ENCODE peak calls at places on chromosomes 4 and X, in four cellular contexts. One of them, this sample, is unnamed.

GRCh38 chrX:8916697-8917096 is 115.5 kb upstream of the FAM9A start:
- DNase-seq in effector CD4-positive, alpha-beta T cell: no peak
- DNase-seq in omental fat pad: no peak
- DNase-seq in MM.1S: no peak
- DNase-seq in this sample: no peak

GRCh38 chrX:129522184-129523059 is 868 bp downstream of the SMARCA1 start:
- DNase-seq in effector CD4-positive, alpha-beta T cell: no peak
- DNase-seq in MM.1S: no peak
- DNase-seq in omental fat pad: no peak
- DNase-seq in this sample: peak

GRCh38 chr4:146334862-146335449 is 120.6 kb downstream of the REELD1 start:
- DNase-seq in effector CD4-positive, alpha-beta T cell: no peak
- DNase-seq in MM.1S: no peak
- DNase-seq in omental fat pad: no peak
- DNase-seq in this sample: no peak

GRCh38 chrX:41621236-41621651 is 67.5 kb upstream of the GPR34 start:
- DNase-seq in omental fat pad: no peak
- DNase-seq in MM.1S: no peak
- DNase-seq in effector CD4-positive, alpha-beta T cell: no peak
- DNase-seq in this sample: peak

GRCh38 chr4:122830392-122831095 is 3.9 kb downstream of the FGF2 start:
- DNase-seq in omental fat pad: no peak
- DNase-seq in MM.1S: no peak
- DNase-seq in effector CD4-positive, alpha-beta T cell: no peak
- DNase-seq in this sample: no peak

GRCh38 chr4:73181231-73181630 is 77.4 kb downstream of the ANKRD17 start:
- DNase-seq in MM.1S: no peak
- DNase-seq in omental fat pad: no peak
- DNase-seq in effector CD4-positive, alpha-beta T cell: no peak
- DNase-seq in this sample: no peak

GRCh38 chr4:26458104-26458503 is 32.2 kb downstream of the CCKAR start:
- DNase-seq in MM.1S: no peak
- DNase-seq in effector CD4-positive, alpha-beta T cell: no peak
- DNase-seq in omental fat pad: no peak
- DNase-seq in this sample: no peak

GRCh38 chr4:175330652-175331051 is 412.5 kb downstream of the ADAM29 start:
- DNase-seq in effector CD4-positive, alpha-beta T cell: no peak
- DNase-seq in omental fat pad: no peak
- DNase-seq in MM.1S: no peak
- DNase-seq in this sample: no peak

GRCh38 chr4:130110760-130111159 is 1014.8 kb downstream of the C4orf33 start:
- DNase-seq in effector CD4-positive, alpha-beta T cell: no peak
- DNase-seq in MM.1S: no peak
- DNase-seq in omental fat pad: no peak
- DNase-seq in this sample: no peak